ENCODE peak calls at places on chromosomes 4 and X, in eight cellular contexts. V, S, U, Q, E, W, L and K are unnamed samples.

GRCh38 chrX:43876680-43877079 is 5.6 kb downstream of the MAOB start:
- DNase-seq in Q (no peak), S (no peak), U (no peak), E (no peak), V (no peak), L (no peak), W (no peak), K (no peak)

GRCh38 chr4:25654031-25654970 is 1.4 kb upstream of the SLC34A2 start:
- DNase-seq in U (no peak), L (peak; percentile 86), W (no peak), V (no peak), Q (no peak), S (no peak), E (no peak), K (no peak)

GRCh38 chr4:183249854-183250253 is 70.2 kb downstream of the CLDN22 start:
- DNase-seq in W (no peak), S (no peak), E (no peak), L (no peak), Q (no peak), U (no peak), V (no peak), K (no peak)

GRCh38 chr4:79987401-79987800 is 85.6 kb downstream of the ANTXR2 start:
- DNase-seq in V (no peak), Q (no peak), L (no peak), S (no peak), E (no peak), W (no peak), U (no peak), K (no peak)

GRCh38 chr4:173522874-173523395 is 7.1 kb downstream of the HAND2 start:
- DNase-seq in E (no peak), V (no peak), U (no peak), W (no peak), L (no peak), Q (no peak), S (no peak), K (no peak)

GRCh38 chrX:12758291-12758690 is 32.9 kb upstream of the PRPS2 start:
- DNase-seq in V (no peak), Q (no peak), W (no peak), E (no peak), U (no peak), S (no peak), L (no peak), K (no peak)

GRCh38 chr4:112704991-112705845 is 68.3 kb downstream of the LARP7 start:
- DNase-seq in E (peak; percentile 50), V (peak; percentile 19), S (peak; percentile 28), W (peak; percentile 36), Q (no peak), L (no peak), U (peak; percentile 62), K (peak; percentile 68)

GRCh38 chrX:136647969-136648368 is at the start of gene CD40LG:
- DNase-seq in V (no peak), E (no peak), Q (no peak), L (no peak), W (no peak), S (no peak), U (no peak), K (no peak)

GRCh38 chr4:8219236-8219635 is 20.1 kb downstream of the SH3TC1 start:
- DNase-seq in S (no peak), E (no peak), W (no peak), Q (no peak), L (peak; percentile 79), U (no peak), V (no peak), K (no peak)

GRCh38 chrX:132676561-132677186 is 187.8 kb upstream of the MBNL3 start:
- DNase-seq in E (no peak), V (no peak), Q (no peak), L (no peak), U (no peak), W (no peak), S (no peak), K (no peak)

GRCh38 chrX:16774746-16775145 is 11.5 kb upstream of the TXLNG start:
- DNase-seq in E (no peak), Q (no peak), S (no peak), U (no peak), W (no peak), V (no peak), L (no peak), K (no peak)

GRCh38 chrX:129772796-129773431 is 6.8 kb upstream of the SASH3 start:
- DNase-seq in Q (no peak), W (peak; percentile 56), V (peak; percentile 13), S (peak; percentile 53), U (peak; percentile 91), L (peak; percentile 80), E (no peak), K (peak; percentile 79)

GRCh38 chr4:13007802-13008201 is 476.3 kb downstream of the RAB28 start:
- DNase-seq in W (no peak), S (no peak), V (no peak), Q (no peak), E (no peak), L (no peak), U (no peak), K (no peak)

GRCh38 chr4:105146286-105147219 is at the start of gene TET2:
- DNase-seq in U (peak; percentile 88), S (peak; percentile 83), V (peak; percentile 76), Q (no peak), W (peak; percentile 81), E (peak; percentile 72), L (peak; percentile 93), K (peak; percentile 79)

GRCh38 chrX:51053741-51054140 is 143.2 kb downstream of the BMP15 start:
- DNase-seq in Q (no peak), U (no peak), E (no peak), L (no peak), S (no peak), V (no peak), W (no peak), K (no peak)

GRCh38 chr4:184804621-184805020 is 21.1 kb downstream of the ACSL1 start:
- DNase-seq in E (no peak), S (no peak), U (no peak), L (no peak), W (no peak), V (no peak), Q (no peak), K (no peak)

GRCh38 chr4:184807261-184807660 is 18.5 kb downstream of the ACSL1 start:
- DNase-seq in W (no peak), E (no peak), U (no peak), L (no peak), S (no peak), V (no peak), Q (no peak), K (no peak)

GRCh38 chr4:184806711-184807110 is 19.1 kb downstream of the ACSL1 start:
- DNase-seq in Q (no peak), W (no peak), V (no peak), S (no peak), U (no peak), L (no peak), E (no peak), K (no peak)

GRCh38 chr4:184805462-184806245 is 20.1 kb downstream of the ACSL1 start:
- DNase-seq in L (peak; percentile 89), E (no peak), Q (no peak), V (no peak), U (no peak), S (no peak), W (peak; percentile 86), K (peak; percentile 88)

GRCh38 chr4:184806246-184806550 is 19.6 kb downstream of the ACSL1 start:
- DNase-seq in L (no peak), W (no peak), V (no peak), U (no peak), E (no peak), Q (no peak), S (no peak), K (no peak)
- H3K27ac ChIP-seq in L (peak overlapping the region; percentile 82), W (peak overlapping the region; percentile 84), V (peak overlapping the region; percentile 37), U (no peak overlapping the region), E (no peak overlapping the region), Q (no peak overlapping the region), S (no peak overlapping the region), K (peak overlapping the region; percentile 92)

GRCh38 chr4:121154103-121154515 is 10.0 kb downstream of the TNIP3 start:
- DNase-seq in L (no peak), Q (no peak), U (no peak), S (no peak), W (no peak), V (no peak), E (no peak), K (no peak)
- H3K4me3 ChIP-seq in L (no peak overlapping the region), Q (no peak overlapping the region), U (no peak overlapping the region), S (no peak overlapping the region), W (no peak overlapping the region), V (no peak overlapping the region), E (no peak overlapping the region), K (no peak overlapping the region)

GRCh38 chrX:153310901-153311300 is 10.7 kb downstream of the PNMA6F start:
- DNase-seq in E (no peak), W (no peak), U (no peak), V (no peak), Q (no peak), S (no peak), L (no peak), K (no peak)

GRCh38 chrX:153306527-153307115 is 14.9 kb downstream of the PNMA6F start:
- DNase-seq in E (no peak), L (peak; percentile 61), V (no peak), U (no peak), S (no peak), W (no peak), Q (no peak), K (no peak)

GRCh38 chrX:153305941-153306464 is 15.6 kb downstream of the PNMA6F start:
- DNase-seq in L (no peak), W (no peak), V (no peak), E (no peak), Q (no peak), U (no peak), S (no peak), K (no peak)

GRCh38 chrX:153304988-153305736 is 16.4 kb downstream of the PNMA6F start:
- DNase-seq in L (no peak), V (no peak), U (no peak), W (no peak), E (no peak), Q (no peak), S (no peak), K (no peak)

GRCh38 chrX:153307546-153308175 is 13.9 kb downstream of the PNMA6F start:
- DNase-seq in Q (no peak), U (no peak), E (no peak), V (no peak), W (no peak), S (no peak), L (no peak), K (no peak)
- H3K9me3 ChIP-seq in Q (no peaks in the 10 kb centered on the region), U (no peaks in the 10 kb centered on the region), E (no peaks in the 10 kb centered on the region), V (no peaks in the 10 kb centered on the region), W (no peaks in the 10 kb centered on the region), S (no peaks in the 10 kb centered on the region), L (no peaks in the 10 kb centered on the region), K (no peaks in the 10 kb centered on the region)

DNA sequence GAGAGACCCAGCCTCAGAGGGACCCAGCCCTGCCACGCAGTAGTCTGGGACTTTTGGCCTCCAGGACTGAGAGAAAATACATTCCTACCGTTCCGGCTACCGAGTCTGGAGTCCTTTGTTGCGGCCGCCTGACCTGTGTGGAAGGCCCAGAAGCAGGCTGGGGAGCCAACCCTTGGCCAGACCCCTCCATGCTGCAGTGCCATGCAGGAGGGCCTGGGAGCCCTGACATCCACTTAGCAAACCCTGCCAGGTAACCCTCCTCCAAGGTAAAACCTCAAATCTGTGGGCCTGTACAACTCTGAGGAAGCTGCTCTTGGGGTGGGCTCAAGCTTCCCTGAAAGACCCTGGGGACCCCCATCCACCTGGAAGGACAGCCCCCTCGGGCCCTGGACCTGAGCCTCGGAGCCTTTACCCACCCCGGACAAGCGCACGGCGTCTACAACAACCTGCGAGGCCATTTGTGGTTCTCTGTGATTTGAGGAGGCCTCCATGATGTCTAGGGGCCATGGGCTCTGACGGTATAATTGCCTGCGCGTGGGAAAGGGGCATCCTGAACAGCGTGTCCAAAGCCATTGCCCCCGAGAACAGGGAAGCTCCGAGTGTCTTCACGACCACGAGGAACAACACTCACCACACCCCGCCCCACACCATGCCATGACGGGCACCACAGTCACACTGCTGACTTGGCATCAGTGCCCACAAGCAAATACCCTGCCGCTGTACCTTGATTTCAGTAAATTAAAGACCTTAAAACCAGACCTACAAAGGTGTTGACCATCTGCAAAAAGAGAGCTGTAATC is 58.7 kb downstream of the ZFYVE28 start:
- DNase-seq in U (no peak), Q (no peak), S (no peak), W (no peak), V (no peak), L (no peak), E (no peak), K (no peak)
- H3K27ac ChIP-seq in U (no peak overlapping the region), Q (no peak overlapping the region), S (no peak overlapping the region), W (no peak overlapping the region), V (no peak overlapping the region), L (no peak overlapping the region), E (no peak overlapping the region), K (no peak overlapping the region)